ENCODE peak calls at places on chromosomes 7 and 10, in four cellular contexts. D, S, Q and W are unnamed samples.

GRCh38 chr10:80407836-80408197 is 534 bp upstream of the PRXL2A start:
- DNase-seq in D (no peak), Q (peak; percentile 56), S (peak; percentile 4), W (no peak)

GRCh38 chr7:75583255-75583654 is 91.1 kb downstream of the SPDYE5 start:
- DNase-seq in S (no peak), D (no peak), Q (no peak), W (no peak)

GRCh38 chr10:84546609-84547008 is 218.2 kb downstream of the CCSER2 start:
- DNase-seq in S (no peak), D (no peak), Q (no peak), W (no peak)

GRCh38 chr10:121289800-121290199 is 308.4 kb downstream of the FGFR2 start:
- DNase-seq in Q (no peak), D (no peak), S (no peak), W (no peak)

GRCh38 chr10:97821308-97822038 is 28.2 kb upstream of the GOLGA7B start:
- DNase-seq in S (no peak), Q (no peak), D (no peak), W (no peak)

GRCh38 chr10:117007080-117007479 is 2.1 kb upstream of the SHTN1 start:
- DNase-seq in S (no peak), Q (no peak), D (no peak), W (no peak)

GRCh38 chr10:17062493-17063487 is 66.8 kb downstream of the CUBN start:
- DNase-seq in Q (peak; percentile 19), D (no peak), S (no peak), W (peak; percentile 52)

GRCh38 chr7:65978891-65979582 is 3.0 kb downstream of the GUSB start:
- DNase-seq in D (no peak), S (no peak), Q (no peak), W (no peak)

GRCh38 chr10:129090618-129091366 is 376.2 kb upstream of the MGMT start:
- DNase-seq in S (no peak), D (no peak), Q (no peak), W (no peak)

GRCh38 chr10:132385721-132386418 is 11.1 kb upstream of the PWWP2B start:
- DNase-seq in S (no peak), Q (no peak), D (no peak), W (no peak)

GRCh38 chr10:60646966-60647796 is 131.1 kb upstream of the CDK1 start:
- DNase-seq in Q (no peak), D (peak; percentile 42), S (no peak), W (peak; percentile 41)

GRCh38 chr10:28532223-28532508 is 752 bp upstream of the WAC start:
- DNase-seq in S (peak; percentile 48), D (no peak), Q (peak; percentile 39), W (peak; percentile 71)

GRCh38 chr10:100993986-100994708 is 5.5 kb upstream of the LZTS2 start:
- DNase-seq in S (no peak), Q (no peak), D (no peak), W (peak; percentile 84)

GRCh38 chr10:988667-989545 is 672 bp downstream of the GTPBP4 start:
- DNase-seq in S (no peak), D (no peak), Q (peak; percentile 47), W (no peak)

GRCh38 chr10:91652364-91652763 is 19.5 kb upstream of the PPP1R3C start:
- DNase-seq in S (no peak), D (no peak), Q (no peak), W (peak; percentile 96)

GRCh38 chr10:48448796-48449195 is 142.3 kb downstream of the MAPK8 start:
- DNase-seq in S (no peak), D (peak; percentile 24), Q (no peak), W (no peak)

GRCh38 chr7:5625938-5626337 is 155.5 kb downstream of the RNF216 start:
- DNase-seq in D (no peak), Q (no peak), S (no peak), W (no peak)

GRCh38 chr10:49187950-49188761 is at the start of gene TMEM273:
- DNase-seq in Q (no peak), S (no peak), D (peak; percentile 58), W (no peak)

GRCh38 chr10:132516771-132517725 is 20.5 kb upstream of the INPP5A start:
- DNase-seq in D (peak; percentile 26), S (no peak), Q (peak; percentile 77), W (peak; percentile 90)

GRCh38 chr7:150388709-150389531 is 9.8 kb downstream of the ZNF775 start:
- DNase-seq in S (no peak), D (no peak), Q (no peak), W (peak; percentile 46)

GRCh38 chr7:136919820-136920219 is 51.4 kb downstream of the CHRM2 start:
- DNase-seq in S (no peak), Q (no peak), D (no peak), W (no peak)

GRCh38 chr7:72793791-72794190 is 34.2 kb downstream of the TYW1B start:
- DNase-seq in Q (no peak), D (no peak), S (no peak), W (no peak)

GRCh38 chr7:107090452-107090851 is 45.9 kb downstream of the PRKAR2B start:
- DNase-seq in Q (no peak), D (no peak), S (no peak), W (peak; percentile 37)

GRCh38 chr10:44358080-44358771 is 26.7 kb downstream of the CXCL12 start:
- DNase-seq in D (no peak), S (no peak), Q (no peak), W (no peak)

GRCh38 chr10:32073676-32074075 is 17.5 kb upstream of the KIF5B start:
- DNase-seq in D (no peak), Q (no peak), S (no peak), W (no peak)

GRCh38 chr10:69088471-69088769 is 517 bp downstream of the SRGN start:
- DNase-seq in Q (no peak), D (no peak), S (no peak), W (no peak)

GRCh38 chr7:132080967-132081668 is 495.2 kb downstream of the PLXNA4 start:
- DNase-seq in D (no peak), Q (no peak), S (no peak), W (no peak)

GRCh38 chr7:131105294-131105802 is 222.3 kb upstream of the MKLN1 start:
- DNase-seq in D (no peak), Q (peak; percentile 62), S (peak; percentile 21), W (no peak)

GRCh38 chr7:33262476-33262875 is 133.1 kb downstream of the BBS9 start:
- DNase-seq in S (no peak), Q (no peak), D (no peak), W (no peak)

GRCh38 chr7:158530800-158531609 is 56.6 kb downstream of the PTPRN2 start:
- DNase-seq in Q (no peak), S (no peak), D (no peak), W (no peak)